ENCODE peak calls at places on chromosome 9, in five cellular contexts. L, U, D, N and W are unnamed samples.

GRCh38 chr9:127783111-127783621 is 2.7 kb upstream of the CDK9 start:
- DNase-seq in L (no peak), U (no peak), D (peak), N (peak), W (peak)

GRCh38 chr9:125867752-125868400 is 120.7 kb downstream of the PBX3 start:
- DNase-seq in L (no peak), U (peak), D (no peak), N (no peak), W (no peak)

GRCh38 chr9:36922548-36922947 is 111.5 kb downstream of the PAX5 start:
- DNase-seq in L (no peak), U (no peak), D (no peak), N (no peak), W (no peak)

GRCh38 chr9:26527931-26528330 is 364.7 kb downstream of the CAAP1 start:
- DNase-seq in L (no peak), U (no peak), D (no peak), N (no peak), W (no peak)

GRCh38 chr9:7079051-7079450 is 321.3 kb downstream of the KDM4C start:
- DNase-seq in L (no peak), U (no peak), D (no peak), N (no peak), W (no peak)

GRCh38 chr9:124752967-124753366 is 18.1 kb downstream of the NR6A1 start:
- DNase-seq in L (no peak), U (peak), D (no peak), N (no peak), W (no peak)

GRCh38 chr9:135450956-135451355 is 28.6 kb upstream of the PPP1R26 start:
- DNase-seq in L (no peak), U (no peak), D (no peak), N (no peak), W (no peak)

GRCh38 chr9:130527651-130528310 is 51.6 kb upstream of the FUBP3 start:
- DNase-seq in L (no peak), U (no peak), D (no peak), N (no peak), W (no peak)

GRCh38 chr9:38700695-38701094 is 19.2 kb downstream of the FAM240B start:
- DNase-seq in L (no peak), U (peak), D (no peak), N (no peak), W (no peak)

GRCh38 chr9:5625916-5626315 is 3.0 kb upstream of the RIC1 start:
- DNase-seq in L (no peak), U (no peak), D (no peak), N (no peak), W (no peak)

GRCh38 chr9:37761511-37761910 is 7.9 kb downstream of the TRMT10B start:
- DNase-seq in L (no peak), U (peak), D (no peak), N (no peak), W (no peak)

GRCh38 chr9:33161011-33161588 is 6.0 kb downstream of the B4GALT1 start:
- DNase-seq in L (peak), U (peak), D (peak), N (peak), W (peak)

GRCh38 chr9:2621678-2622360 is at the start of gene VLDLR:
- DNase-seq in L (peak), U (peak), D (no peak), N (peak), W (peak)

GRCh38 chr9:91933556-91934352 is 16.3 kb downstream of the ROR2 start:
- DNase-seq in L (no peak), U (no peak), D (no peak), N (no peak), W (no peak)

GRCh38 chr9:70477907-70478480 is 63.5 kb upstream of the KLF9 start:
- DNase-seq in L (no peak), U (no peak), D (no peak), N (no peak), W (no peak)

GRCh38 chr9:123568691-123569342 is 212.8 kb downstream of the CRB2 start:
- DNase-seq in L (no peak), U (peak), D (no peak), N (no peak), W (no peak)

GRCh38 chr9:77944556-77945261 is 86.9 kb downstream of the GNAQ start:
- DNase-seq in L (no peak), U (no peak), D (peak), N (no peak), W (no peak)

GRCh38 chr9:77712533-77713130 is 64.5 kb upstream of the GNA14 start:
- DNase-seq in L (no peak), U (peak), D (no peak), N (no peak), W (no peak)

GRCh38 chr9:127975376-127976315 is 5.1 kb downstream of the EEIG1 start:
- DNase-seq in L (peak), U (no peak), D (no peak), N (no peak), W (no peak)